ENCODE peak calls at places on chromosomes 12 and 14, in seven cellular contexts. W is ureter; M is stimulated activated CD4-positive, alpha-beta T cell treated with anti-CD3 and anti-CD28 coated beads, Interleukin-2, amount 100 ng/mL, for 24 hours; I is ELR; K is lung microvascular endothelial cell; C is H7; O is HS-27A. D is an unnamed sample.

GRCh38 chr14:40096968-40097367 is 664.7 kb upstream of the FBXO33 start:
- DNase-seq in K (no peak), W (no peak), M (no peak), O (no peak), I (no peak), C (no peak), D (no peak)

GRCh38 chr12:32532951-32533350 is 133.6 kb downstream of the FGD4 start:
- DNase-seq in C (no peak), O (peak), W (no peak), I (no peak), M (no peak), K (no peak), D (no peak)

GRCh38 chr12:58887071-58887470 is 33.2 kb downstream of the LRIG3 start:
- DNase-seq in C (no peak), M (no peak), O (no peak), W (no peak), I (no peak), K (no peak), D (no peak)

GRCh38 chr14:75494898-75495297 is 27.4 kb upstream of the BATF start:
- DNase-seq in C (no peak), W (no peak), I (peak), K (peak), M (no peak), O (no peak), D (peak)

GRCh38 chr12:125136702-125137101 is 71.5 kb downstream of the AACS start:
- DNase-seq in K (no peak), M (no peak), W (no peak), O (no peak), I (no peak), C (peak), D (no peak)

GRCh38 chr14:98022541-98023520 is 1225.6 kb downstream of the VRK1 start:
- DNase-seq in I (no peak), W (no peak), M (no peak), K (no peak), O (no peak), C (peak), D (no peak)

GRCh38 chr12:12881495-12881894 is 9.9 kb upstream of the GPRC5A start:
- DNase-seq in M (no peak), O (no peak), K (peak), W (no peak), I (peak), C (no peak), D (no peak)

GRCh38 chr12:104630230-104630670 is 173.5 kb downstream of the CHST11 start:
- DNase-seq in O (no peak), I (no peak), C (no peak), W (no peak), K (no peak), M (no peak), D (no peak)

GRCh38 chr12:106284294-106285105 is 18.0 kb upstream of the TCP11L2 start:
- DNase-seq in C (no peak), W (no peak), K (peak), O (no peak), I (no peak), M (no peak), D (no peak)

GRCh38 chr14:37032863-37033262 is 139.5 kb downstream of the SLC25A21 start:
- DNase-seq in C (no peak), O (no peak), W (no peak), M (no peak), I (no peak), K (no peak), D (no peak)

GRCh38 chr12:131356485-131356884 is 354.4 kb upstream of the SFSWAP start:
- DNase-seq in M (no peak), K (no peak), I (no peak), O (no peak), C (no peak), W (no peak), D (no peak)

GRCh38 chr12:85923767-85924331 is 49.8 kb downstream of the NTS start:
- DNase-seq in K (peak), C (no peak), O (peak), M (no peak), W (no peak), I (peak), D (no peak)

GRCh38 chr12:32134144-32134888 is 27.7 kb downstream of the BICD1 start:
- DNase-seq in K (peak), I (peak), O (no peak), M (peak), W (no peak), C (no peak), D (no peak)

GRCh38 chr14:103014466-103015319 is 42.7 kb downstream of the CDC42BPB start:
- DNase-seq in I (peak), W (no peak), M (no peak), K (peak), C (peak), O (no peak), D (no peak)